ENCODE peak calls at places on chromosome 10, in seven cellular contexts. One of them, this sample, is unnamed. For H3K9me3, the result is how much of the 10 kb centered on the place peaks cover.

GRCh38 chr10:97875391-97875790 is 25.7 kb downstream of the GOLGA7B start:
- DNase-seq in stomach: no peak
- DNase-seq in lower lobe of right lung: no peak
- DNase-seq in SJCRH30: no peak
- DNase-seq in tibial nerve: no peak
- DNase-seq in H1: no peak
- DNase-seq in pancreas: peak
- DNase-seq in this sample: no peak

GRCh38 chr10:102450374-102451104 is 804 bp downstream of the C10orf95 start:
- DNase-seq in stomach: peak
- DNase-seq in lower lobe of right lung: peak
- DNase-seq in SJCRH30: peak
- DNase-seq in tibial nerve: peak
- DNase-seq in H1: peak
- DNase-seq in pancreas: peak
- DNase-seq in this sample: no peak

GRCh38 chr10:15725603-15726002 is 5.9 kb upstream of the ITGA8 start:
- DNase-seq in stomach: no peak
- DNase-seq in lower lobe of right lung: no peak
- DNase-seq in SJCRH30: no peak
- DNase-seq in tibial nerve: peak
- DNase-seq in H1: no peak
- DNase-seq in pancreas: no peak
- DNase-seq in this sample: no peak

GRCh38 chr10:95229724-95230627 is 35.9 kb downstream of the ACSM6 start:
- DNase-seq in stomach: no peak
- DNase-seq in lower lobe of right lung: no peak
- DNase-seq in SJCRH30: peak
- DNase-seq in tibial nerve: no peak
- DNase-seq in H1: peak
- DNase-seq in pancreas: no peak
- DNase-seq in this sample: peak

GRCh38 chr10:90871279-90871760 is 454 bp upstream of the RPP30 start:
- DNase-seq in stomach: no peak
- DNase-seq in lower lobe of right lung: no peak
- DNase-seq in SJCRH30: peak
- DNase-seq in tibial nerve: peak
- DNase-seq in H1: peak
- DNase-seq in pancreas: no peak
- DNase-seq in this sample: peak

GRCh38 chr10:76115131-76115470 is 683.7 kb downstream of the LRMDA start:
- DNase-seq in stomach: no peak
- DNase-seq in lower lobe of right lung: no peak
- DNase-seq in SJCRH30: no peak
- DNase-seq in tibial nerve: no peak
- DNase-seq in H1: no peak
- DNase-seq in pancreas: no peak
- DNase-seq in this sample: no peak

GRCh38 chr10:11871470-11871869 is 48.3 kb downstream of the PROSER2 start:
- DNase-seq in stomach: no peak
- DNase-seq in lower lobe of right lung: no peak
- DNase-seq in SJCRH30: no peak
- DNase-seq in tibial nerve: no peak
- DNase-seq in H1: no peak
- DNase-seq in pancreas: no peak
- DNase-seq in this sample: no peak

GRCh38 chr10:102133373-102134195 is 744 bp downstream of the PPRC1 start:
- DNase-seq in stomach: peak
- DNase-seq in lower lobe of right lung: peak
- DNase-seq in SJCRH30: peak
- DNase-seq in tibial nerve: peak
- DNase-seq in H1: peak
- DNase-seq in pancreas: peak
- DNase-seq in this sample: no peak

GRCh38 chr10:72292223-72292691 is 18.5 kb downstream of the DDIT4 start:
- DNase-seq in stomach: peak
- DNase-seq in lower lobe of right lung: no peak
- DNase-seq in SJCRH30: no peak
- DNase-seq in tibial nerve: no peak
- DNase-seq in H1: no peak
- DNase-seq in pancreas: no peak
- DNase-seq in this sample: no peak

GRCh38 chr10:42491001-42491592 is 147.3 kb downstream of the ZNF33B start:
- DNase-seq in stomach: no peak
- DNase-seq in lower lobe of right lung: no peak
- DNase-seq in SJCRH30: no peak
- DNase-seq in tibial nerve: no peak
- DNase-seq in H1: no peak
- DNase-seq in pancreas: no peak
- DNase-seq in this sample: no peak
- H3K9me3 ChIP-seq in stomach: under half
- H3K9me3 ChIP-seq in lower lobe of right lung: under half
- H3K9me3 ChIP-seq in SJCRH30: under half
- H3K9me3 ChIP-seq in tibial nerve: under half
- H3K9me3 ChIP-seq in H1: half or more
- H3K9me3 ChIP-seq in pancreas: under half
- H3K9me3 ChIP-seq in this sample: under half

DNA sequence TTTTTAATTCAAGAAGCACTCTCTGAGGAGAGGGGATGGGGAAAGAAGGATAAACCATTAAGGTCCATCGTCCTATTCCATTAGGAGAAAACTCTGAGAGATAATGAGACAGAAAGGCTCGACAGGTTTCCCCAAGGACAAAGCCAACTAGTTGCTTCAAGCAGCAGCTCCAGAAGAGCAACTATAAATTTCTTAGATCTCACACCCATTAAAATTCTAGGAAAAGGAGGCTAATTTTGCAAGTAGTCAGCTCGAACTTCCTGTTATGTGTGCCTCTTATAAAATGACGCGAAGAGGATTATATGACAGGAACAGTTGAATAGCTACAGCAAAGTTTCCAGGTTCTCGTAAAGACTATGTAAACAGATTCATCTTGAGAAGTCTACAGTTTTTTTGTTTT is 52.0 kb upstream of the ST8SIA6 start:
- DNase-seq in stomach: no peak
- DNase-seq in lower lobe of right lung: no peak
- DNase-seq in SJCRH30: no peak
- DNase-seq in tibial nerve: no peak
- DNase-seq in H1: no peak
- DNase-seq in pancreas: no peak
- DNase-seq in this sample: no peak
- H3K4me3 ChIP-seq in stomach: no peak
- H3K4me3 ChIP-seq in lower lobe of right lung: no peak
- H3K4me3 ChIP-seq in SJCRH30: no peak
- H3K4me3 ChIP-seq in tibial nerve: no peak
- H3K4me3 ChIP-seq in H1: no peak
- H3K4me3 ChIP-seq in pancreas: no peak
- H3K4me3 ChIP-seq in this sample: no peak

DNA sequence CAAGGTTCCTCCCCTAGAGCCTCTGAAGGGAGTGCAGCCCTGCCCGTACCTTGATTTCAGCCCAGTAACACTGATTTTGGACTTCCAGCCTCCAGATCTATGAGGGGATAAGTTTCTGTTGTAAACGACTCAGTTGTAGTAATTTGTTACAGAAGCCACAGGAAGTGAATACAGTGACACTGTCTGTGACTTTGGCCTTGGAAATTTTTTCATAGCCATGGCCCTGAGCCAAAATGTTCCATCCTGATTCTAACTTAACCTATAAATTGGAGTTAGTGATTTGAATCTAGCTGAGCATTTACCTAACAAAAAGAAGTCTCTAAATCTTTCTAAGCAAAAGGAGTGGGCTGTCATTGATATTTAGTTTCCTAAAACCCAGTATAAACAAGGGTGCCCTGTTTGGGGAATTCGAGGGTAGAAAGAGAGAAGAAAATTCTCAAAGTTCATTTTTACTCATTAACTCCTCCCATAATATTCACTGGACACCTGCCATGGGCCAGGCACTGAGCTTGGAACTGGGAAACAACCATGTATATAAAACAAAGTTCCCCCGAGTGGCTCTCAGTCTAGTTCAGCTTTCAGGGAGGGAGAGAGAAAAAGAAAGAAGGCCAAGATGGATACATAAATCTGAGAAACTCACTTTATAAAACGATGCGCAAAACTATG is 162.3 kb downstream of the SKIDA1 start:
- DNase-seq in stomach: no peak
- DNase-seq in lower lobe of right lung: no peak
- DNase-seq in SJCRH30: no peak
- DNase-seq in tibial nerve: no peak
- DNase-seq in H1: no peak
- DNase-seq in pancreas: no peak
- DNase-seq in this sample: no peak
- H3K27ac ChIP-seq in stomach: no peak
- H3K27ac ChIP-seq in lower lobe of right lung: no peak
- H3K27ac ChIP-seq in SJCRH30: no peak
- H3K27ac ChIP-seq in tibial nerve: peak
- H3K27ac ChIP-seq in H1: no peak
- H3K27ac ChIP-seq in pancreas: no peak
- H3K27ac ChIP-seq in this sample: no peak

DNA sequence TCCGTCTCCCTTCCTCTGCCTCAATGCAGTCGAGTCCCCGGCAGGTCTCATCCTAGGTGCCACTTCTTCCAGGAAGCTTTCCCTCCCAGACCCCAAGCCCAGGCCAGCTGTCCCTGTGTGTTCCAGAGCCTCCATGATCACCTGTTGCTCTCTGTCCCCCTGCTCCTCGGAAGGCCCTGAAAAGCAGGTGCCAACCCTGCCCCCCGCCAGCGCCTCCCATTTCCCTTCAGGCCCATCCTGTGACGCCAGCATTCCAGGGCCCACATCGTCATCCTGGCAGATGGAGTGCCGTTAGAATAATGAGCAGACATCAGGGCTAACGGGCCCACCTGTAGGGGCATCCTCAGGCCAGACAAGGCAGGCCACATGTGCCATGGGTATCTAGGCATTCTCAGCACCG is 253.0 kb upstream of the PPP2R2D start:
- DNase-seq in stomach: no peak
- DNase-seq in lower lobe of right lung: no peak
- DNase-seq in SJCRH30: no peak
- DNase-seq in tibial nerve: no peak
- DNase-seq in H1: peak
- DNase-seq in pancreas: no peak
- DNase-seq in this sample: no peak
- H3K9me3 ChIP-seq in stomach: under half
- H3K9me3 ChIP-seq in lower lobe of right lung: under half
- H3K9me3 ChIP-seq in SJCRH30: under half
- H3K9me3 ChIP-seq in tibial nerve: under half
- H3K9me3 ChIP-seq in H1: under half
- H3K9me3 ChIP-seq in pancreas: under half
- H3K9me3 ChIP-seq in this sample: under half

GRCh38 chr10:103554488-103555320 is 61.2 kb downstream of the NEURL1 start:
- DNase-seq in stomach: peak
- DNase-seq in lower lobe of right lung: peak
- DNase-seq in SJCRH30: peak
- DNase-seq in tibial nerve: no peak
- DNase-seq in H1: peak
- DNase-seq in pancreas: peak
- DNase-seq in this sample: peak
- H3K4me3 ChIP-seq in stomach: peak
- H3K4me3 ChIP-seq in lower lobe of right lung: peak
- H3K4me3 ChIP-seq in SJCRH30: peak
- H3K4me3 ChIP-seq in tibial nerve: peak
- H3K4me3 ChIP-seq in H1: peak
- H3K4me3 ChIP-seq in pancreas: peak
- H3K4me3 ChIP-seq in this sample: peak

GRCh38 chr10:14129770-14130169 is 201.0 kb downstream of the FRMD4A start:
- DNase-seq in stomach: no peak
- DNase-seq in lower lobe of right lung: no peak
- DNase-seq in SJCRH30: no peak
- DNase-seq in tibial nerve: no peak
- DNase-seq in H1: no peak
- DNase-seq in pancreas: no peak
- DNase-seq in this sample: no peak
- H3K27ac ChIP-seq in stomach: no peak
- H3K27ac ChIP-seq in lower lobe of right lung: no peak
- H3K27ac ChIP-seq in SJCRH30: no peak
- H3K27ac ChIP-seq in tibial nerve: no peak
- H3K27ac ChIP-seq in H1: no peak
- H3K27ac ChIP-seq in pancreas: no peak
- H3K27ac ChIP-seq in this sample: no peak

GRCh38 chr10:42549851-42550250 is 88.5 kb downstream of the ZNF33B start:
- DNase-seq in stomach: no peak
- DNase-seq in lower lobe of right lung: no peak
- DNase-seq in SJCRH30: no peak
- DNase-seq in tibial nerve: no peak
- DNase-seq in H1: no peak
- DNase-seq in pancreas: no peak
- DNase-seq in this sample: no peak

GRCh38 chr10:42543840-42544372 is 94.5 kb downstream of the ZNF33B start:
- DNase-seq in stomach: no peak
- DNase-seq in lower lobe of right lung: no peak
- DNase-seq in SJCRH30: no peak
- DNase-seq in tibial nerve: no peak
- DNase-seq in H1: no peak
- DNase-seq in pancreas: no peak
- DNase-seq in this sample: no peak

GRCh38 chr10:42548254-42548653 is 90.1 kb downstream of the ZNF33B start:
- DNase-seq in stomach: no peak
- DNase-seq in lower lobe of right lung: no peak
- DNase-seq in SJCRH30: no peak
- DNase-seq in tibial nerve: no peak
- DNase-seq in H1: no peak
- DNase-seq in pancreas: no peak
- DNase-seq in this sample: no peak

GRCh38 chr10:42544945-42545344 is 93.4 kb downstream of the ZNF33B start:
- DNase-seq in stomach: no peak
- DNase-seq in lower lobe of right lung: no peak
- DNase-seq in SJCRH30: no peak
- DNase-seq in tibial nerve: no peak
- DNase-seq in H1: no peak
- DNase-seq in pancreas: no peak
- DNase-seq in this sample: no peak
- H3K9me3 ChIP-seq in stomach: half or more
- H3K9me3 ChIP-seq in lower lobe of right lung: half or more
- H3K9me3 ChIP-seq in SJCRH30: under half
- H3K9me3 ChIP-seq in tibial nerve: under half
- H3K9me3 ChIP-seq in H1: under half
- H3K9me3 ChIP-seq in pancreas: under half
- H3K9me3 ChIP-seq in this sample: under half

This sample was measured in iPS DF 6.9.